ENCODE peak calls at places on chromosome 2, in six cellular contexts. F, R, D, Z, Q and A are unnamed samples. For H3K4me1, the result is how much of the 10 kb centered on the place peaks cover.

GRCh38 chr2:30989746-30990145 is 148.5 kb downstream of the GALNT14 start:
- DNase-seq in Q (no peak), R (no peak), D (no peak), Z (no peak), F (no peak), A (no peak)

GRCh38 chr2:11802782-11803191 is 56.4 kb downstream of the LPIN1 start:
- DNase-seq in D (no peak), R (no peak), Q (peak), Z (no peak), F (no peak), A (no peak)

GRCh38 chr2:207008105-207008990 is 69.0 kb downstream of the CPO start:
- DNase-seq in R (no peak), Q (peak), F (no peak), Z (no peak), D (no peak), A (no peak)

GRCh38 chr2:40372586-40372985 is 79.3 kb downstream of the SLC8A1 start:
- DNase-seq in D (no peak), F (no peak), R (no peak), Q (peak), Z (no peak), A (no peak)

GRCh38 chr2:71609958-71610357 is 156.6 kb downstream of the DYSF start:
- DNase-seq in D (peak), Q (peak), F (no peak), R (no peak), Z (no peak), A (peak)

GRCh38 chr2:136932700-136933099 is 167.4 kb downstream of the THSD7B start:
- DNase-seq in R (no peak), D (no peak), F (no peak), Q (no peak), Z (no peak), A (peak)

GRCh38 chr2:137467246-137467862 is 496.9 kb upstream of the HNMT start:
- DNase-seq in R (no peak), Q (no peak), D (peak), Z (peak), F (no peak), A (peak)

GRCh38 chr2:152369176-152369860 is 34.3 kb downstream of the FMNL2 start:
- DNase-seq in R (no peak), Q (peak), D (no peak), F (no peak), Z (no peak), A (no peak)

GRCh38 chr2:28378679-28379392 is 13.8 kb upstream of the FOSL2 start:
- DNase-seq in F (no peak), D (no peak), R (no peak), Q (no peak), Z (no peak), A (no peak)

GRCh38 chr2:99153921-99154604 is 679 bp downstream of the TSGA10 start:
- DNase-seq in D (no peak), F (no peak), Q (peak), Z (no peak), R (no peak), A (no peak)

GRCh38 chr2:36456227-36456788 is 100.7 kb downstream of the CRIM1 start:
- DNase-seq in D (peak), F (peak), Z (peak), R (peak), Q (peak), A (no peak)

GRCh38 chr2:182650704-182651103 is 65.4 kb upstream of the DNAJC10 start:
- DNase-seq in Q (peak), F (no peak), D (no peak), Z (no peak), R (no peak), A (peak)

GRCh38 chr2:160221391-160222276 is 21.6 kb upstream of the ITGB6 start:
- DNase-seq in F (peak), D (peak), R (peak), Z (peak), Q (peak), A (no peak)

GRCh38 chr2:196535742-196536141 is 103.8 kb upstream of the CCDC150 start:
- DNase-seq in R (no peak), Q (no peak), D (no peak), Z (no peak), F (no peak), A (peak)

GRCh38 chr2:154203902-154204301 is 332.2 kb downstream of the GALNT13 start:
- DNase-seq in F (no peak), D (no peak), Z (no peak), R (no peak), Q (no peak), A (no peak)

DNA sequence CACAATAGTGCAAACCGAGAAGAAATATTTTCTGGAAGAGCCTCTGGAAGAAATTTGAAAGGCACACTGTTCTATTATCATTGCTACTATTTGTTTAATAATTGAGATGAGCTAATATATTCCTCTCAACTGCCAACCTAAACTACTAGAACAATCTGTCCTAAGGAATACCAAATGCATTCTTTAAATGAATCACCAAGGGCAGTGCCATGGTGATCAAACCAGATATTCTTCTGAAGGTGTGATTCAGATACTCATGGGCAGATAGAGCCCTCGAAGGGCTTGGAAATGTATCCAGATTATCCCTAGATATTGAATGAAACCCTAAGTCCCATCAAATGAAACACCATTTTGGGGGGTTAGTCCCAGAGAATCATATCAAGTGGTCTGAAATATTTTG is 76.6 kb downstream of the FIGN start:
- DNase-seq in R (no peak), D (no peak), F (no peak), Q (no peak), Z (no peak), A (no peak)
- H3K4me1 ChIP-seq in R (under half), D (under half), F (under half), Q (under half), Z (under half), A (under half)

GRCh38 chr2:105751272-105751671 is 6.6 kb downstream of the NCK2 start:
- DNase-seq in D (no peak), Q (no peak), R (no peak), Z (no peak), F (no peak), A (no peak)
- H3K4me1 ChIP-seq in D (under half), Q (under half), R (half or more), Z (under half), F (half or more), A (under half)

GRCh38 chr2:43133336-43133707 is 93.1 kb downstream of the ZFP36L2 start:
- DNase-seq in F (no peak), R (no peak), Q (no peak), D (no peak), Z (no peak), A (no peak)
- H3K4me1 ChIP-seq in F (under half), R (under half), Q (under half), D (under half), Z (under half), A (under half)

DNA sequence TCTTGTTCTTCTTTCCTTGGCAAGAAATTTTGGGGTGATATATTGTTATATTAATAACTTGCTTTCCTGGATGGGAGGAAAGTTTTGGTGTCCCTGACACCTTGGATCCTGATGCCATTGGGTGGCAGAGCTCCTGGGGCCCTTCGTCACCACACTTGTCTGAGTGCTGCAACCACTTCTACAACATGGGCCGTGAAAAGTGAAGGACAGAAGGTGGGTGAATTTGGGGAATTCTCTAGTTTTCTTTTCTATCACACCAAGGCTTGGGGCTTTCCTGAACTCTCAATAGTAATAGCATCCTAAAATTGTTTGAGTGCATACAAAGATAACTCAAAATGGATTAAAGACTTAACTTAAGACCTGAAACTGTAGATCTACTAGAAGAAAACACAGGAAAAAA is 10.0 kb downstream of the ACOXL start:
- DNase-seq in R (no peak), Z (no peak), Q (no peak), D (no peak), F (no peak), A (no peak)
- H3K4me1 ChIP-seq in R (under half), Z (under half), Q (under half), D (under half), F (under half), A (under half)

DNA sequence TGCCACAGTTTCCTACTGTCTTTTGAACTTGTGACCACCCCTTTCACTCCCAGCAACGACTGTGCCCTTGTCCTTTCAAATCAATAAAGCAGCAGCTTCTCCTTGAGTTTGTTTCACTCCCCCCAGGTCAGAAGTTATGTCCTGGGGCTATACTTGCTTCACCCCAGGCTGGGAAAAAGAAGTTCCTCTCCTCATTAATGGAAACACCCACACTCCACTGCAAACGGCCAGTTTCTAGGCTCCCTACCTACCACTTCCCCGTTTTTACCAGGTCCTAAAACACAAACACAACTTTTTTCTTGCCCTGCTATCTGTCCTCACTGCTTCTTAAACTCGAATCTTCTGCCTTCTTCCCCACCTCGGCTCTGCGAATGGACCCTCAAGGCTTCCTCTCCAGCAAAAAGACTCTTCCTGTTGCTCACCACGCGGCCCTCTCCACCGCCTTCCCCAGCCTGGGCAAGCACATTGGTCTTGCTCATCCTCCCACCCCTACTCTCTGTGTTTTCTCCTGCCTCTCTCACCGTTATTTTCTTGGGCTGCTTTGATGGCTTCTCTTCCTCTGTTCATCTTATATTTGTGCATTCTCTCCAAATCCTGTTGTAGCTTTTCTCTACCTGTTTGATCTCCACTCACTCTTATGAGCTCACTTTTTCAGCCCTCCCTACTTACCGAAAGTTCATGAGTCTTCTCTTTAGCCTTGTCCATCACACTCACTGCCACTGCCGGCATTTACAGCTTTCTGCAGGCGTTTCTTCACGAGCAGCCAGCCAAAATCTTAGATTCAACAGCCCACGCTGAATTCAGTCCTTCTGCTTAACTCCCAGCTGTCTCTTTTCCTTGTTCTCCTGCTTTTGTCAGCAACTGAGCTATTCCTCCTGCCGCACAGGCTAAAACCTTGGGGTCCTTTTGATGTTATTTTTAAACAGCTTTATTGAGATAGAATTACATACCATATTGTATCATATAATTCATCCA is 7.0 kb upstream of the SP5 start:
- DNase-seq in F (no peak), R (no peak), D (no peak), Q (no peak), Z (no peak), A (no peak)
- H3K4me1 ChIP-seq in F (under half), R (under half), D (under half), Q (under half), Z (under half), A (under half)

DNA sequence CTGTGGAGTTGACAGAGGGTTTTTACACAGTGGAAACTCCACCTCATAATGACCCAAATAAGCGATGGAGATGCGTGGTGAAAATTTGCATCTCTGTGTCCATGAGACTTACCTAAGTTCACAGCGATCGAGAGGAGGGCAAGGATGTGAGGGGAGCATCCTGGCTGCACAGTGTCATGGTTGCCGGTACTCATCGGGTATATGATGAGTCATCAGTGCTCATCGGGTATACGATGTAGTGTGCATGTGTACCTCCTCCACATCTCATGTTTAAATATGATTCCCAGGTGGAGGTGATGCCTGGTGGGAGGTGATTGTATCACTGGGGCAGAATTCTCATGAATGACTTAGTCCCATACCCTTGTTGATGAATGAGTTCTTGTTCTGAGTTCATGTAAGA is 233.5 kb downstream of the MYT1L start:
- DNase-seq in D (no peak), R (no peak), F (no peak), Q (no peak), Z (no peak), A (no peak)
- H3K4me1 ChIP-seq in D (under half), R (under half), F (under half), Q (under half), Z (under half), A (under half)